ENCODE peak calls at places on chromosomes 7 and 10, in five cellular contexts. I, U, S, Y and A are unnamed samples.

GRCh38 chr7:68309806-68310205 is 1288.5 kb upstream of the AUTS2 start:
- DNase-seq in Y (no peak), U (no peak), S (no peak), I (no peak), A (no peak)

GRCh38 chr10:69220510-69220909 is 378 bp downstream of the HKDC1 start:
- DNase-seq in U (no peak), I (no peak), S (no peak), Y (no peak), A (no peak)

GRCh38 chr10:102467318-102467717 is 16.0 kb upstream of the C10orf95 start:
- DNase-seq in U (no peak), S (no peak), I (peak; percentile 45), Y (no peak), A (no peak)

GRCh38 chr7:133053321-133053891 is 28.5 kb downstream of the CHCHD3 start:
- DNase-seq in Y (no peak), I (no peak), U (peak; percentile 51), S (peak; percentile 11), A (peak; percentile 65)

GRCh38 chr10:26367771-26368170 is 70.4 kb upstream of the APBB1IP start:
- DNase-seq in Y (no peak), U (no peak), S (no peak), I (no peak), A (no peak)

GRCh38 chr10:15348579-15348978 is 22.5 kb downstream of the FAM171A1 start:
- DNase-seq in U (no peak), Y (no peak), I (no peak), S (no peak), A (peak; percentile 15)

GRCh38 chr10:47240173-47240572 is 59.8 kb upstream of the GDF10 start:
- DNase-seq in U (no peak), I (no peak), S (no peak), Y (no peak), A (no peak)

GRCh38 chr10:122988501-122988900 is 8.3 kb downstream of the PSTK start:
- DNase-seq in U (no peak), S (no peak), I (no peak), Y (no peak), A (no peak)

GRCh38 chr10:123139521-123140163 is 3.9 kb downstream of the HMX3 start:
- DNase-seq in S (peak; percentile 73), I (no peak), Y (no peak), U (no peak), A (no peak)

GRCh38 chr7:79452495-79453265 is 787 bp downstream of the MAGI2 start:
- DNase-seq in Y (peak; percentile 20), I (peak; percentile 67), U (peak; percentile 51), S (peak; percentile 2), A (peak; percentile 16)

GRCh38 chr7:124688991-124689390 is 76.6 kb downstream of the GPR37 start:
- DNase-seq in S (no peak), I (no peak), Y (no peak), U (no peak), A (no peak)

GRCh38 chr7:157517782-157518513 is 181.1 kb downstream of the DNAJB6 start:
- DNase-seq in Y (peak; percentile 11), S (no peak), I (no peak), U (no peak), A (no peak)

GRCh38 chr7:105199372-105199771 is 185.4 kb downstream of the KMT2E start:
- DNase-seq in Y (no peak), U (no peak), S (no peak), I (no peak), A (no peak)

GRCh38 chr7:134513169-134513752 is 14.1 kb upstream of the AKR1B10 start:
- DNase-seq in U (no peak), I (no peak), S (peak; percentile 33), Y (no peak), A (peak; percentile 27)

GRCh38 chr7:39069886-39070881 is 92.5 kb downstream of the POU6F2 start:
- DNase-seq in U (no peak), I (no peak), S (no peak), Y (no peak), A (no peak)

GRCh38 chr10:119908201-119908600 is 15.7 kb downstream of the SEC23IP start:
- DNase-seq in Y (no peak), U (no peak), S (no peak), I (no peak), A (no peak)

GRCh38 chr7:30842542-30843451 is 68.9 kb upstream of the AQP1 start:
- DNase-seq in U (peak; percentile 45), I (no peak), S (no peak), Y (no peak), A (no peak)

GRCh38 chr10:20287951-20288350 is 471.7 kb downstream of the PLXDC2 start:
- DNase-seq in S (no peak), I (no peak), Y (no peak), U (no peak), A (no peak)

GRCh38 chr10:79149662-79150443 is 81.1 kb downstream of the ZMIZ1 start:
- DNase-seq in I (peak; percentile 95), U (peak; percentile 85), S (peak; percentile 77), Y (peak; percentile 77), A (peak; percentile 86)

GRCh38 chr10:62852961-62853702 is 37.0 kb upstream of the EGR2 start:
- DNase-seq in S (no peak), Y (no peak), I (no peak), U (no peak), A (no peak)

GRCh38 chr10:102121739-102122372 is 1.7 kb upstream of the LDB1 start:
- DNase-seq in Y (peak; percentile 63), S (peak; percentile 23), I (no peak), U (no peak), A (no peak)

GRCh38 chr7:127905491-127906330 is 125.5 kb downstream of the LRRC4 start:
- DNase-seq in S (no peak), Y (peak; percentile 68), U (no peak), I (no peak), A (no peak)

GRCh38 chr7:89927762-89928161 is 226.5 kb upstream of the STEAP1 start:
- DNase-seq in S (no peak), U (no peak), Y (no peak), I (no peak), A (no peak)

GRCh38 chr10:88893611-88894010 is 13.6 kb downstream of the STAMBPL1 start:
- DNase-seq in I (no peak), S (no peak), U (no peak), Y (no peak), A (no peak)

GRCh38 chr10:4353059-4353655 is 472.9 kb upstream of the AKR1E2 start:
- DNase-seq in I (no peak), S (no peak), Y (no peak), U (no peak), A (no peak)

GRCh38 chr10:4354382-4354812 is 471.6 kb upstream of the AKR1E2 start:
- DNase-seq in Y (no peak), U (no peak), I (no peak), S (no peak), A (no peak)

GRCh38 chr10:4353964-4354363 is 472.0 kb upstream of the AKR1E2 start:
- DNase-seq in S (no peak), U (no peak), Y (no peak), I (no peak), A (no peak)

GRCh38 chr10:4351723-4352565 is 474.1 kb upstream of the AKR1E2 start:
- DNase-seq in I (no peak), Y (no peak), U (no peak), S (no peak), A (no peak)

DNA sequence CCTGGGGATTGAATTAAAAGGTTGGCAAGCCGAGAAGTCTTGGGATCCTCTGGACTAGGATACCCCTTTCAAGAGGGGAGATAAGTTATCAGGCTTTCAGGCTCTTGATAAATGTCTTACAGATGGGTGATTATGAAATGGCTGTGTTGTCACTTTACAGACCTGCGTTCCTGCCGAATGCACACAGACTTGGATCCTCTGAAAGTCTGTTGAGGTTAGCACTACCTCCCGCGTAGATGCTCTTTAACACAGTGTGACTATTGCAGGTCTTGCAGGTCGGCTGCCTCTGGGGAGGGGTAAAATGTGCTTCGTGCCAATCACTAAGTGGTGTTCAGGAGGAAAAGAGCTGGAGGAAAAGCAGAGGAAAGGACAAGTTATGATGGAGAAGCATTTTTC is 473.4 kb upstream of the AKR1E2 start:
- DNase-seq in Y (no peak), S (peak; percentile 57), U (peak; percentile 54), I (no peak), A (no peak)
- H3K27ac ChIP-seq in Y (no peak overlapping the region), S (no peak overlapping the region), U (no peak overlapping the region), I (no peak overlapping the region), A (no peak overlapping the region)

GRCh38 chr7:129742267-129742666 is 130.7 kb downstream of the NRF1 start:
- DNase-seq in I (no peak), S (no peak), U (no peak), Y (no peak), A (no peak)
- H3K4me1 ChIP-seq in I (no peaks in the 10 kb centered on the region), S (peaks cover 7% of the 10 kb centered on the region), U (no peaks in the 10 kb centered on the region), Y (no peaks in the 10 kb centered on the region), A (peaks cover 32% of the 10 kb centered on the region)

DNA sequence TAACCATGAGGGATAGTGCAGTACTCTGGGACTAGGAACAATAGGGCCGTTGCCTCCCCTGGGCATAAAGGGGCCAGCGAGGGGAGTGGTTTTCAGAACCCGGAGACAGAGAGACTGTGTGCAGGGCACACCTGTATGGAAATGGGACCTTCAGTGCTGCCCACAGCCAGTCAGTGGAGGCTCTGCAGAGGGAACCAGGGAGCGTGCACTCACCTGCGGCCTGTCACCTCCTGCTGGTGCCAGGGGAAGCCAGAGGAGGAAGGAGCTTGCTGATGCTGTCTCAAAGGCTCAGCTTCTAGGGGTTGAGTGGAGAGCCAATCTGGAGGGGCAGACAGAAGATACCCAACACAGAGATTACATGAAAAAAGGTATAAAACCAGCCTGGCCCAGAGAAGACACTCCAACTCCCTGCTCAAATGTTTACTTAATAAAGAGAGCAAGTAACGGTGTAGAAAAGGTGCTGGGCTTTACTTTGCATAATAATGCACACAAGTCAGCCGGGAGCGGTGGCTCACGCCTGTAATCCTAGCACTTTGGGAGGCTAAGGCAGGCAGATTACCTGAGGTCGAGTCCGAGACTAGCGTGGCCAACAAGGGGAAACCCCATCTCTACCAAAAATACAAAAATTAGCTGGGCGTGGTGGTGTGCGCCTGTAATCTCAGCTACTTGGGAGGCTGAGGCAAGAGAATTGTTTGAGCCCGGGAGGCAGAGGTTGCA is 35.5 kb upstream of the WAPL start:
- DNase-seq in S (no peak), U (no peak), I (no peak), Y (no peak), A (no peak)
- H3K4me3 ChIP-seq in S (no peak overlapping the region), U (no peak overlapping the region), I (no peak overlapping the region), Y (no peak overlapping the region), A (no peak overlapping the region)

GRCh38 chr7:88344271-88344670 is 37.6 kb upstream of the STEAP4 start:
- DNase-seq in I (no peak), U (no peak), S (no peak), Y (no peak), A (no peak)
- H3K27ac ChIP-seq in I (no peak overlapping the region), U (no peak overlapping the region), S (no peak overlapping the region), Y (no peak overlapping the region), A (no peak overlapping the region)

GRCh38 chr10:125061557-125062243 is 98.7 kb downstream of the CTBP2 start:
- DNase-seq in I (no peak), U (no peak), S (no peak), Y (no peak), A (no peak)
- H3K4me1 ChIP-seq in I (peaks cover 93% of the 10 kb centered on the region), U (peaks cover 6% of the 10 kb centered on the region), S (peaks cover 71% of the 10 kb centered on the region), Y (peaks cover 32% of the 10 kb centered on the region), A (peaks cover 64% of the 10 kb centered on the region)

DNA sequence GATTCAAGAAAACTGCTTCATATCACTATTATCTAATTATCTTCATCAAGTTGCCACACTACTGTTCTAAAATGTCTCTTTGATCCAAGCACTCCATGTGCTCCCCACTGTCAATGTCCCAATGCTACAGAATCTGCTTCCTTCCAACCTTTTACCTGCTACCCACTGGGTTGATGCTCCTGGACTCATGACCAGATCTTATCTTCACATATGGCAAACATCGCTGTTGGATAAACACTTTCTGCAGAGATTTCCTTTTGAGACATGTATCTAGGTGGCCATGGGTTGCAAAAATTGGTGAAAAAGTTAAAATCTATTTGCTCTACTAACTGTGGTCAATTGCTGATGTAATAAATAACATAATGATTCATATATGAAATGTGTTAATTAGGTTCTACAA is 24.5 kb upstream of the SEMA3C start:
- DNase-seq in Y (no peak), S (no peak), I (no peak), U (no peak), A (no peak)
- H3K4me3 ChIP-seq in Y (no peak overlapping the region), S (no peak overlapping the region), I (no peak overlapping the region), U (no peak overlapping the region), A (no peak overlapping the region)